ENCODE peak calls at places on chromosomes 6 and 20, in four cellular contexts. Y is midbrain, L is ovary, Q is hippocampal formation. F is an unnamed sample.

GRCh38 chr6:111873178-111874029 is at the start of gene FYN:
- DNase-seq in Y (peak), L (peak), Q (peak), F (peak)

GRCh38 chr6:41422156-41422555 is 86.7 kb downstream of the NCR2 start:
- DNase-seq in Y (no peak), L (no peak), Q (no peak), F (no peak)

GRCh38 chr20:49306903-49307336 is 29.1 kb upstream of the ZNFX1 start:
- DNase-seq in Y (no peak), L (no peak), Q (no peak), F (no peak)

GRCh38 chr20:55417797-55418196 is 587.5 kb downstream of the CBLN4 start:
- DNase-seq in Y (no peak), L (no peak), Q (no peak), F (no peak)

GRCh38 chr20:37897008-37897548 is 5.8 kb upstream of the VSTM2L start:
- DNase-seq in Y (no peak), L (no peak), Q (no peak), F (no peak)

GRCh38 chr6:146896960-146897701 is 298.4 kb downstream of the ADGB start:
- DNase-seq in Y (no peak), L (no peak), Q (no peak), F (no peak)

GRCh38 chr6:73579851-73580246 is 59.0 kb upstream of the EEF1A1 start:
- DNase-seq in Y (peak), L (peak), Q (peak), F (no peak)

GRCh38 chr6:2529217-2529719 is 221.5 kb downstream of the MYLK4 start:
- DNase-seq in Y (no peak), L (no peak), Q (no peak), F (no peak)

GRCh38 chr20:891121-892080 is 24.7 kb downstream of the ANGPT4 start:
- DNase-seq in Y (peak), L (peak), Q (peak), F (no peak)

GRCh38 chr6:31927868-31928671 is 553 bp downstream of the C2 start:
- DNase-seq in Y (no peak), L (no peak), Q (no peak), F (no peak)

GRCh38 chr6:127343753-127344659 is 597 bp upstream of the ECHDC1 start:
- DNase-seq in Y (peak), L (no peak), Q (no peak), F (no peak)

GRCh38 chr6:108968325-108968724 is 120.1 kb downstream of the ARMC2 start:
- DNase-seq in Y (no peak), L (no peak), Q (no peak), F (no peak)

GRCh38 chr6:112044856-112045255 is 9.0 kb upstream of the CCN6 start:
- DNase-seq in Y (no peak), L (no peak), Q (no peak), F (no peak)

GRCh38 chr20:23157741-23158140 is 71.6 kb upstream of the CD93 start:
- DNase-seq in Y (no peak), L (no peak), Q (no peak), F (no peak)

F was measured in GM18507.